ENCODE peak calls at places on chromosomes 12 and 14, in six cellular contexts. U, D, J, Q, N and O are unnamed samples.

GRCh38 chr14:80215081-80215480 is 3.8 kb upstream of the DIO2 start:
- DNase-seq in U (no peak), D (no peak), N (no peak), Q (no peak), J (no peak), O (no peak)

GRCh38 chr14:49553892-49554291 is 32.3 kb downstream of the RPS29 start:
- DNase-seq in D (no peak), U (no peak), J (no peak), Q (no peak), N (no peak), O (peak)

GRCh38 chr14:74682169-74682952 is 30.5 kb downstream of the AREL1 start:
- DNase-seq in U (no peak), D (no peak), N (no peak), J (no peak), Q (no peak), O (no peak)

GRCh38 chr14:105878125-105878524 is 351.7 kb downstream of the TMEM121 start:
- DNase-seq in Q (no peak), J (no peak), D (no peak), N (peak), U (no peak), O (no peak)

GRCh38 chr14:67392728-67393314 is 19.1 kb downstream of the PLEK2 start:
- DNase-seq in U (no peak), Q (no peak), D (no peak), N (peak), J (no peak), O (no peak)

GRCh38 chr12:95611676-95612309 is 60.5 kb upstream of the USP44 start:
- DNase-seq in J (no peak), N (no peak), D (no peak), U (no peak), Q (no peak), O (peak)

GRCh38 chr12:5756443-5756842 is 188.6 kb downstream of the ANO2 start:
- DNase-seq in N (no peak), J (no peak), U (no peak), D (no peak), Q (no peak), O (no peak)

GRCh38 chr14:29926228-29926627 is 1.4 kb downstream of the PRKD1 start:
- DNase-seq in U (no peak), N (no peak), J (no peak), D (no peak), Q (no peak), O (peak)

GRCh38 chr14:24993631-24994030 is 56.3 kb downstream of the STXBP6 start:
- DNase-seq in Q (no peak), U (no peak), J (no peak), N (no peak), D (no peak), O (no peak)

GRCh38 chr14:52402812-52403526 is 88.9 kb downstream of the PTGER2 start:
- DNase-seq in Q (no peak), N (no peak), J (peak), D (no peak), U (no peak), O (no peak)

GRCh38 chr12:45216297-45216982 is 545 bp downstream of the ANO6 start:
- DNase-seq in Q (peak), U (no peak), D (peak), J (no peak), N (peak), O (peak)

GRCh38 chr14:73834258-73834620 is 17.4 kb upstream of the PTGR2 start:
- DNase-seq in Q (no peak), D (no peak), N (no peak), U (no peak), J (no peak), O (no peak)

GRCh38 chr12:56684745-56685369 is 3.2 kb downstream of the PTGES3 start:
- DNase-seq in Q (no peak), D (no peak), J (no peak), N (peak), U (no peak), O (no peak)

GRCh38 chr14:68243441-68244010 is 423.9 kb downstream of the RAD51B start:
- DNase-seq in N (no peak), Q (no peak), D (no peak), U (no peak), J (no peak), O (no peak)

GRCh38 chr14:99259327-99259726 is 12.7 kb downstream of the BCL11B start:
- DNase-seq in Q (no peak), J (no peak), U (no peak), N (no peak), D (no peak), O (no peak)

GRCh38 chr14:79044894-79045624 is 874.9 kb downstream of the NRXN3 start:
- DNase-seq in D (no peak), N (no peak), U (peak), J (no peak), Q (no peak), O (peak)

GRCh38 chr14:95386536-95386935 is 66.8 kb upstream of the CLMN start:
- DNase-seq in J (no peak), Q (no peak), D (no peak), N (no peak), U (no peak), O (no peak)

GRCh38 chr12:46160081-46160980 is 108.5 kb downstream of the SLC38A1 start:
- DNase-seq in J (no peak), D (no peak), U (no peak), Q (no peak), N (no peak), O (peak)

GRCh38 chr12:89244536-89244935 is 107.8 kb downstream of the DUSP6 start:
- DNase-seq in J (no peak), D (peak), U (no peak), N (no peak), Q (no peak), O (no peak)

GRCh38 chr12:26122681-26123481 is 2.0 kb downstream of the BHLHE41 start:
- DNase-seq in Q (no peak), U (no peak), N (peak), D (no peak), J (no peak), O (peak)

GRCh38 chr14:99736600-99737371 is 52.7 kb downstream of the CYP46A1 start:
- DNase-seq in U (no peak), J (no peak), N (peak), Q (no peak), D (no peak), O (no peak)

GRCh38 chr12:121809712-121810116 is 5.9 kb downstream of the SETD1B start:
- DNase-seq in N (peak), U (no peak), J (no peak), Q (no peak), D (no peak), O (no peak)

GRCh38 chr12:124231980-124232653 is 62.8 kb upstream of the RFLNA start:
- DNase-seq in Q (no peak), N (no peak), J (no peak), U (no peak), D (no peak), O (peak)

GRCh38 chr14:61334197-61334701 is 12.9 kb downstream of the PRKCH start:
- DNase-seq in Q (no peak), D (no peak), U (no peak), N (no peak), J (no peak), O (no peak)

GRCh38 chr12:46895726-46896125 is 69.9 kb upstream of the SLC38A4 start:
- DNase-seq in U (no peak), N (no peak), J (no peak), D (no peak), Q (no peak), O (no peak)

GRCh38 chr12:48542300-48542928 is 17.0 kb downstream of the OR8S1 start:
- DNase-seq in J (peak), U (no peak), N (no peak), D (peak), Q (peak), O (peak)

GRCh38 chr12:182381-182883 is 31.5 kb downstream of the SLC6A12 start:
- DNase-seq in J (no peak), Q (no peak), N (no peak), D (no peak), U (peak), O (no peak)

GRCh38 chr12:3179731-3180130 is 102.6 kb downstream of the TSPAN9 start:
- DNase-seq in J (no peak), U (no peak), D (peak), N (no peak), Q (no peak), O (no peak)

GRCh38 chr14:59482471-59483331 is 1.5 kb downstream of the L3HYPDH start:
- DNase-seq in D (no peak), Q (no peak), N (no peak), U (peak), J (peak), O (peak)

GRCh38 chr14:93269341-93270068 is 62.4 kb downstream of the UBR7 start:
- DNase-seq in D (no peak), N (no peak), J (no peak), Q (no peak), U (peak), O (no peak)

GRCh38 chr14:96279564-96279963 is 23.6 kb downstream of the BDKRB1 start:
- DNase-seq in J (no peak), U (no peak), D (no peak), Q (no peak), N (no peak), O (no peak)

GRCh38 chr12:87259405-87259804 is 769.8 kb downstream of the C12orf50 start:
- DNase-seq in Q (no peak), N (no peak), U (no peak), J (no peak), D (no peak), O (peak)

GRCh38 chr14:99035712-99036593 is 236.0 kb downstream of the BCL11B start:
- DNase-seq in D (no peak), J (no peak), Q (no peak), N (no peak), U (peak), O (no peak)

GRCh38 chr14:99685061-99685995 is 1.2 kb downstream of the CYP46A1 start:
- DNase-seq in J (no peak), U (no peak), Q (no peak), N (no peak), D (peak), O (no peak)